ENCODE peak calls at places on chromosomes 16 and 17, in six cellular contexts. E, W, A, U, J and T are unnamed samples.

GRCh38 chr16:6709736-6710135 is 622.9 kb upstream of the RBFOX1 start:
- DNase-seq in A (no peak), U (no peak), J (no peak), E (no peak), W (no peak), T (no peak)

GRCh38 chr17:70780031-70780430 is 610.7 kb downstream of the KCNJ2 start:
- DNase-seq in A (no peak), E (no peak), J (no peak), W (peak; percentile 67), U (peak; percentile 17), T (no peak)

GRCh38 chr17:81273698-81274470 is 21.2 kb downstream of the SLC38A10 start:
- DNase-seq in A (no peak), J (no peak), U (no peak), W (no peak), E (no peak), T (no peak)

GRCh38 chr16:31331141-31331764 is 23.7 kb upstream of the ITGAX start:
- DNase-seq in A (peak; percentile 10), U (no peak), E (no peak), J (no peak), W (no peak), T (no peak)

GRCh38 chr17:1143573-1143972 is 36.2 kb downstream of the ABR start:
- DNase-seq in U (no peak), J (no peak), W (no peak), E (no peak), A (peak; percentile 42), T (peak; percentile 33)

GRCh38 chr16:68397710-68398171 is 50.6 kb downstream of the SMPD3 start:
- DNase-seq in A (no peak), U (no peak), J (no peak), E (no peak), W (no peak), T (no peak)

GRCh38 chr17:78364436-78365281 is 4.8 kb upstream of the SOCS3 start:
- DNase-seq in W (no peak), J (no peak), E (no peak), U (no peak), A (no peak), T (peak; percentile 53)

GRCh38 chr16:66551362-66551761 is 1.0 kb upstream of the CKLF start:
- DNase-seq in J (no peak), W (no peak), A (peak; percentile 25), U (peak; percentile 23), E (peak; percentile 46), T (peak; percentile 61)

GRCh38 chr16:65697061-65697460 is 575.2 kb upstream of the CDH11 start:
- DNase-seq in A (no peak), E (no peak), J (no peak), W (no peak), U (no peak), T (no peak)

GRCh38 chr17:8629371-8630226 is 926 bp downstream of the MYH10 start:
- DNase-seq in A (peak; percentile 47), J (no peak), E (no peak), U (no peak), W (no peak), T (peak; percentile 24)

GRCh38 chr16:27745348-27745747 is 195.4 kb downstream of the KATNIP start:
- DNase-seq in U (peak; percentile 49), A (no peak), W (no peak), E (no peak), J (no peak), T (peak; percentile 23)

GRCh38 chr17:66984730-66985129 is 20.2 kb downstream of the CACNG4 start:
- DNase-seq in U (no peak), W (no peak), A (no peak), E (no peak), J (no peak), T (no peak)

GRCh38 chr17:4175921-4176802 is 33.2 kb downstream of the CYB5D2 start:
- DNase-seq in J (no peak), E (no peak), W (peak; percentile 6), U (peak; percentile 78), A (no peak), T (no peak)

GRCh38 chr17:49984283-49984682 is 10.7 kb downstream of the DLX3 start:
- DNase-seq in E (no peak), J (no peak), W (no peak), U (no peak), A (no peak), T (no peak)

GRCh38 chr17:44830359-44831269 is 527 bp upstream of the GJC1 start:
- DNase-seq in E (peak; percentile 6), A (peak; percentile 36), W (no peak), U (peak; percentile 50), J (no peak), T (peak; percentile 43)

GRCh38 chr16:25066426-25066746 is 45.2 kb upstream of the LCMT1 start:
- DNase-seq in A (no peak), J (no peak), W (no peak), U (no peak), E (no peak), T (no peak)

GRCh38 chr16:2003827-2004641 is 5.6 kb downstream of the ZNF598 start:
- DNase-seq in U (peak; percentile 79), J (peak; percentile 75), W (peak; percentile 50), E (peak; percentile 87), A (peak; percentile 95), T (peak; percentile 89)

GRCh38 chr16:4475880-4476790 is at the start of gene HMOX2:
- DNase-seq in A (peak; percentile 98), E (peak; percentile 95), W (peak; percentile 71), J (peak; percentile 87), U (peak; percentile 88), T (peak; percentile 87)

GRCh38 chr16:23952128-23953041 is 116.6 kb downstream of the PRKCB start:
- DNase-seq in J (no peak), U (peak; percentile 1), W (peak; percentile 5), A (no peak), E (no peak), T (peak; percentile 85)

GRCh38 chr16:67437513-67437912 is 6.6 kb downstream of the HSD11B2 start:
- DNase-seq in W (no peak), A (no peak), E (no peak), U (no peak), J (no peak), T (no peak)

GRCh38 chr16:1877804-1878203 is 5.8 kb upstream of the MEIOB start:
- DNase-seq in U (no peak), J (no peak), W (no peak), A (no peak), E (no peak), T (no peak)

GRCh38 chr17:5740937-5741336 is 156.6 kb upstream of the NLRP1 start:
- DNase-seq in A (no peak), W (no peak), E (no peak), U (no peak), J (no peak), T (no peak)

GRCh38 chr17:78390241-78391050 is 12.0 kb downstream of the PGS1 start:
- DNase-seq in J (no peak), U (peak; percentile 96), E (no peak), A (peak; percentile 80), W (peak; percentile 99), T (no peak)

GRCh38 chr17:72539981-72540897 is 419.4 kb downstream of the SOX9 start:
- DNase-seq in W (peak; percentile 48), E (peak; percentile 34), U (peak; percentile 51), J (peak; percentile 19), A (peak; percentile 97), T (peak; percentile 75)

GRCh38 chr17:5832886-5833285 is 237.3 kb upstream of the WSCD1 start:
- DNase-seq in W (peak; percentile 78), U (peak; percentile 76), E (no peak), A (peak; percentile 38), J (no peak), T (no peak)

GRCh38 chr16:73483934-73484712 is 436.2 kb upstream of the ZFHX3 start:
- DNase-seq in U (no peak), E (no peak), J (no peak), A (no peak), W (no peak), T (no peak)